ENCODE peak calls at places on chromosomes 13 and 19, in nine cellular contexts. One of them, this sample, is unnamed.

GRCh38 chr13:106104281-106104901 is 431.1 kb downstream of the EFNB2 start:
- DNase-seq in midbrain: no peak
- DNase-seq in caudate nucleus: no peak
- DNase-seq in dermis microvascular lymphatic vessel endothelial cell: no peak
- DNase-seq in NCI-H774: no peak
- DNase-seq in SK-N-SH: no peak
- DNase-seq in naive thymus-derived CD8-positive, alpha-beta T cell: no peak
- DNase-seq in Kasumi-1: peak; percentile 4
- DNase-seq in stomach: no peak
- DNase-seq in this sample: no peak

GRCh38 chr19:33740811-33741396 is 55.8 kb upstream of the KCTD15 start:
- DNase-seq in stomach: no peak
- DNase-seq in Kasumi-1: peak; percentile 45
- DNase-seq in naive thymus-derived CD8-positive, alpha-beta T cell: no peak
- DNase-seq in caudate nucleus: no peak
- DNase-seq in NCI-H774: no peak
- DNase-seq in SK-N-SH: no peak
- DNase-seq in midbrain: peak; percentile 4
- DNase-seq in dermis microvascular lymphatic vessel endothelial cell: peak; percentile 12
- DNase-seq in this sample: peak; percentile 45

GRCh38 chr19:940591-941291 is 14.9 kb downstream of the ARID3A start:
- DNase-seq in SK-N-SH: peak; percentile 93
- DNase-seq in midbrain: peak; percentile 62
- DNase-seq in caudate nucleus: peak; percentile 45
- DNase-seq in NCI-H774: peak; percentile 66
- DNase-seq in Kasumi-1: peak; percentile 25
- DNase-seq in stomach: peak; percentile 92
- DNase-seq in naive thymus-derived CD8-positive, alpha-beta T cell: peak; percentile 79
- DNase-seq in dermis microvascular lymphatic vessel endothelial cell: peak; percentile 18
- DNase-seq in this sample: no peak

GRCh38 chr19:23309926-23310325 is 59.7 kb upstream of the ZNF724 start:
- DNase-seq in dermis microvascular lymphatic vessel endothelial cell: no peak
- DNase-seq in Kasumi-1: no peak
- DNase-seq in caudate nucleus: no peak
- DNase-seq in stomach: no peak
- DNase-seq in NCI-H774: no peak
- DNase-seq in SK-N-SH: no peak
- DNase-seq in midbrain: no peak
- DNase-seq in naive thymus-derived CD8-positive, alpha-beta T cell: no peak
- DNase-seq in this sample: no peak

GRCh38 chr13:36163809-36164308 is 32.7 kb upstream of the DCLK1 start:
- DNase-seq in caudate nucleus: no peak
- DNase-seq in Kasumi-1: no peak
- DNase-seq in stomach: peak; percentile 45
- DNase-seq in naive thymus-derived CD8-positive, alpha-beta T cell: no peak
- DNase-seq in NCI-H774: peak; percentile 33
- DNase-seq in midbrain: no peak
- DNase-seq in dermis microvascular lymphatic vessel endothelial cell: no peak
- DNase-seq in SK-N-SH: peak; percentile 20
- DNase-seq in this sample: no peak

GRCh38 chr19:34041922-34042521 is 130.3 kb upstream of the LSM14A start:
- DNase-seq in dermis microvascular lymphatic vessel endothelial cell: peak; percentile 11
- DNase-seq in Kasumi-1: peak; percentile 51
- DNase-seq in caudate nucleus: no peak
- DNase-seq in naive thymus-derived CD8-positive, alpha-beta T cell: peak; percentile 35
- DNase-seq in SK-N-SH: peak; percentile 71
- DNase-seq in midbrain: peak; percentile 78
- DNase-seq in stomach: peak; percentile 76
- DNase-seq in NCI-H774: no peak
- DNase-seq in this sample: peak; percentile 62

GRCh38 chr13:42894765-42895181 is 97.3 kb downstream of the EPSTI1 start:
- DNase-seq in stomach: no peak
- DNase-seq in SK-N-SH: peak; percentile 35
- DNase-seq in naive thymus-derived CD8-positive, alpha-beta T cell: no peak
- DNase-seq in NCI-H774: peak; percentile 8
- DNase-seq in dermis microvascular lymphatic vessel endothelial cell: peak; percentile 93
- DNase-seq in Kasumi-1: no peak
- DNase-seq in caudate nucleus: no peak
- DNase-seq in midbrain: no peak
- DNase-seq in this sample: no peak

GRCh38 chr19:54324071-54324470 is 11.1 kb upstream of the LILRA5 start:
- DNase-seq in NCI-H774: no peak
- DNase-seq in midbrain: no peak
- DNase-seq in stomach: no peak
- DNase-seq in dermis microvascular lymphatic vessel endothelial cell: no peak
- DNase-seq in SK-N-SH: no peak
- DNase-seq in caudate nucleus: no peak
- DNase-seq in naive thymus-derived CD8-positive, alpha-beta T cell: no peak
- DNase-seq in Kasumi-1: no peak
- DNase-seq in this sample: no peak

GRCh38 chr19:15195987-15196682 is 4.7 kb downstream of the NOTCH3 start:
- DNase-seq in SK-N-SH: no peak
- DNase-seq in caudate nucleus: no peak
- DNase-seq in NCI-H774: peak; percentile 80
- DNase-seq in stomach: peak; percentile 92
- DNase-seq in naive thymus-derived CD8-positive, alpha-beta T cell: no peak
- DNase-seq in Kasumi-1: no peak
- DNase-seq in midbrain: no peak
- DNase-seq in dermis microvascular lymphatic vessel endothelial cell: no peak
- DNase-seq in this sample: no peak